ENCODE peak calls at places on chromosome 10, in seven cellular contexts. S is mesendoderm, R is trophoblast cell, D is IMR-90, J is H9, Y is mesenchymal stem cell, V is H1. L is an unnamed sample.

GRCh38 chr10:132363921-132364593 is 32.1 kb downstream of the LRRC27 start:
- DNase-seq in J (peak), R (no peak), Y (peak), V (no peak), S (peak), D (no peak), L (peak)

GRCh38 chr10:131874991-131875451 is 25.8 kb upstream of the PPP2R2D start:
- DNase-seq in J (peak), S (peak), R (peak), Y (peak), D (peak), V (peak), L (peak)

GRCh38 chr10:63633677-63634487 is 112.7 kb downstream of the REEP3 start:
- DNase-seq in R (peak), J (no peak), S (peak), Y (peak), D (peak), V (no peak), L (no peak)

GRCh38 chr10:62853710-62854109 is 37.5 kb upstream of the EGR2 start:
- DNase-seq in R (no peak), V (no peak), S (no peak), Y (no peak), J (no peak), D (no peak), L (no peak)

GRCh38 chr10:4807803-4808507 is 18.1 kb upstream of the AKR1E2 start:
- DNase-seq in R (peak), D (peak), J (no peak), S (peak), Y (peak), V (no peak), L (no peak)

GRCh38 chr10:79069325-79070090 is 742 bp downstream of the ZMIZ1 start:
- DNase-seq in R (peak), J (no peak), D (no peak), S (peak), V (no peak), Y (peak), L (peak)

GRCh38 chr10:61786728-61787127 is 114.8 kb upstream of the ARID5B start:
- DNase-seq in V (no peak), Y (peak), D (peak), J (no peak), S (no peak), R (peak), L (no peak)

GRCh38 chr10:11424456-11425287 is 186.8 kb downstream of the USP6NL start:
- DNase-seq in Y (peak), V (no peak), R (peak), D (peak), S (peak), J (peak), L (peak)

GRCh38 chr10:93342346-93342745 is 139.8 kb downstream of the MYOF start:
- DNase-seq in J (no peak), Y (no peak), R (no peak), S (no peak), V (no peak), D (peak), L (no peak)

GRCh38 chr10:14691359-14691758 is 83.3 kb downstream of the FAM107B start:
- DNase-seq in Y (no peak), D (no peak), V (no peak), S (no peak), J (no peak), R (no peak), L (no peak)

GRCh38 chr10:79360499-79361342 is 13.5 kb downstream of the PPIF start:
- DNase-seq in Y (no peak), D (no peak), V (no peak), S (no peak), J (peak), R (no peak), L (no peak)

GRCh38 chr10:133396035-133396624 is 2.2 kb downstream of the MTG1 start:
- DNase-seq in J (no peak), V (no peak), R (no peak), S (no peak), Y (no peak), D (no peak), L (no peak)

GRCh38 chr10:93097386-93097785 is 23.7 kb downstream of the CYP26A1 start:
- DNase-seq in S (peak), R (no peak), D (no peak), J (no peak), Y (no peak), V (no peak), L (no peak)

GRCh38 chr10:122643931-122644534 is 55.6 kb downstream of the C10orf120 start:
- DNase-seq in D (no peak), S (no peak), R (no peak), V (no peak), Y (no peak), J (no peak), L (no peak)

GRCh38 chr10:110273474-110273873 is 31.2 kb downstream of the SMNDC1 start:
- DNase-seq in J (no peak), S (no peak), Y (peak), V (no peak), D (peak), R (peak), L (no peak)

GRCh38 chr10:102578782-102579181 is 65.5 kb upstream of the TRIM8 start:
- DNase-seq in V (no peak), J (no peak), D (no peak), Y (no peak), S (no peak), R (no peak), L (no peak)

GRCh38 chr10:109264004-109264403 is 659.3 kb downstream of the XPNPEP1 start:
- DNase-seq in R (no peak), S (no peak), D (no peak), V (no peak), J (no peak), Y (no peak), L (no peak)

GRCh38 chr10:11906714-11907113 is 83.6 kb downstream of the PROSER2 start:
- DNase-seq in Y (no peak), V (no peak), J (no peak), S (no peak), D (no peak), R (no peak), L (no peak)

GRCh38 chr10:55813451-55814170 is 547.4 kb downstream of the ZWINT start:
- DNase-seq in D (no peak), Y (no peak), S (no peak), V (no peak), J (no peak), R (no peak), L (no peak)

GRCh38 chr10:102549549-102549948 is 45.8 kb downstream of the SUFU start:
- DNase-seq in R (no peak), Y (no peak), D (no peak), J (no peak), S (no peak), V (no peak), L (no peak)

GRCh38 chr10:9243861-9244515 is 1189.5 kb downstream of the GATA3 start:
- DNase-seq in Y (no peak), V (no peak), S (no peak), J (no peak), R (peak), D (no peak), L (no peak)

GRCh38 chr10:33950216-33950615 is 615.7 kb upstream of the NRP1 start:
- DNase-seq in J (no peak), V (no peak), S (no peak), D (no peak), Y (no peak), R (no peak), L (no peak)

GRCh38 chr10:25725917-25726716 is 207.9 kb upstream of the MYO3A start:
- DNase-seq in V (no peak), D (peak), J (peak), Y (peak), R (peak), S (peak), L (peak)

GRCh38 chr10:71771204-71771603 is 2.1 kb downstream of the VSIR start:
- DNase-seq in D (no peak), S (no peak), J (no peak), V (no peak), Y (no peak), R (no peak), L (no peak)
- H4K8ac ChIP-seq in D (peak), S (no peak), J (no peak), V (no peak), Y (no peak), R (no peak), L (no peak)

DNA sequence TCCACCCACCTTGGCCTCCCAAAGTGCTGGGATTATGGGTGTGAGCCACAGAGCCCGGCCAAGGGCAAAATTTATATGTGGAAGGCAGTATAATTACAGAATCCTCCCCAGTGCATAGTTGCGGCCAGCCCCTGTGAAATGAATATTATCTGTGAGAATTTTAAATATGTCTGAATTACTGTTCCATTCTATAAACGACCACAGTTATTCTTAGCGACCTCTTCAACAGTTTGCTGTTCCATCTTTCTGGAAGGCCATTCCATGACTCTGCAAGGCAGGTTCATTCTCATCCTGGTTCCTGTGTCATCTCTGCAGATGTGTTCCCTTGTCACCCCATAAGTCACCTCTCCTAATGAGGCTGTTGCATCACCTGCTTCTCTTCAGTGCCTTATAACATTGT is 90.7 kb downstream of the CCDC3 start:
- DNase-seq in V (no peak), S (no peak), D (no peak), R (no peak), J (no peak), Y (no peak), L (no peak)
- H4K8ac ChIP-seq in V (no peak), S (no peak), D (no peak), R (no peak), J (no peak), Y (no peak), L (no peak)

DNA sequence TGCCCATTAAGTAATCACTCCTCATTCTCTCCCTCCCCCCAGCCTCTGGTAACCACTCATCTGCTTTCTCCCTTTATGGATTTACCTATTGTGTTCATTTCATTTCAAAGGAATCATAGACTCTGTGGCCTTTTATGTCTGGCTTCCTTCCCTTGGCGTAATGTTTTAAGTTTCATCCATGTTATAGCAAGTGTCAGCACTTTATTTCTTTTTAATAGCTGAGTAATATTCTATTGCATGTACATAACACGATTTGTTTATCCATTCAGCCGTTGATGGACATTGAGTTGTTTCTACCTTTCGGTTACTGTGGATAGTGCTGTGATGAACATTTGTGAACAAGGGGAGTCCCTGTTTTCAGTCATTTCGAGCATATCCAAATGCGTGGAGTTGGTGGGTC is 29.3 kb upstream of the GOLGA7B start:
- DNase-seq in J (no peak), Y (no peak), R (no peak), S (no peak), D (no peak), V (no peak), L (no peak)
- H4K8ac ChIP-seq in J (no peak), Y (no peak), R (no peak), S (no peak), D (no peak), V (no peak), L (no peak)

DNA sequence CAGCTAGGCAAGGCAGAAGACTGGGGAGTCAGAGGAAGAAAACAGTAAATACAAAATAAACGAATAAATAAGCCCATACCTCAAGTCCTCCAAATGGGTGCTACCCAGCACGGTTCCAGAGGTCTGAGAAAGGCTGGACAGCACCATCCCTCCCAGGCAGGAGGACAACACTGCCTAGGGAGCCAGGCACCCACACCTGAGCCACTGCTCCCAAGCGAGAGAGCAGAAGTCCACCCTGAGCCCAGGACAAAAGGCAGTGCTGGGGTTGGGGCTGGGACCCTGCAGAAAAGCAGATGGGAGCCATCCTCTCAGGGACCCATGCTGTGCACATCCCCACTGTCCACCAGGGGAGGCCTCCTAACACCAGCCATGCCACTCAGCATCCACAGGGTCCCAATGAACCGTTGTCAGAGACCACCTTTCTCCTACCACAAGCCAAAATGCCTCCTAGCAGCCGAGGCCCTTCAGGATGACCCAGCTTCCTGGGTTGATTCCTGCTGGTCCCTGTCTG is 16.2 kb downstream of the GFRA1 start:
- DNase-seq in J (no peak), V (no peak), Y (no peak), D (no peak), S (no peak), R (no peak), L (no peak)
- H4K8ac ChIP-seq in J (no peak), V (no peak), Y (no peak), D (no peak), S (no peak), R (no peak), L (no peak)

GRCh38 chr10:125982256-125982948 is 86.0 kb downstream of the FANK1 start:
- DNase-seq in V (peak), S (peak), J (peak), D (peak), R (peak), Y (peak), L (peak)
- H4K8ac ChIP-seq in V (no peak), S (no peak), J (no peak), D (no peak), R (no peak), Y (peak), L (no peak)

DNA sequence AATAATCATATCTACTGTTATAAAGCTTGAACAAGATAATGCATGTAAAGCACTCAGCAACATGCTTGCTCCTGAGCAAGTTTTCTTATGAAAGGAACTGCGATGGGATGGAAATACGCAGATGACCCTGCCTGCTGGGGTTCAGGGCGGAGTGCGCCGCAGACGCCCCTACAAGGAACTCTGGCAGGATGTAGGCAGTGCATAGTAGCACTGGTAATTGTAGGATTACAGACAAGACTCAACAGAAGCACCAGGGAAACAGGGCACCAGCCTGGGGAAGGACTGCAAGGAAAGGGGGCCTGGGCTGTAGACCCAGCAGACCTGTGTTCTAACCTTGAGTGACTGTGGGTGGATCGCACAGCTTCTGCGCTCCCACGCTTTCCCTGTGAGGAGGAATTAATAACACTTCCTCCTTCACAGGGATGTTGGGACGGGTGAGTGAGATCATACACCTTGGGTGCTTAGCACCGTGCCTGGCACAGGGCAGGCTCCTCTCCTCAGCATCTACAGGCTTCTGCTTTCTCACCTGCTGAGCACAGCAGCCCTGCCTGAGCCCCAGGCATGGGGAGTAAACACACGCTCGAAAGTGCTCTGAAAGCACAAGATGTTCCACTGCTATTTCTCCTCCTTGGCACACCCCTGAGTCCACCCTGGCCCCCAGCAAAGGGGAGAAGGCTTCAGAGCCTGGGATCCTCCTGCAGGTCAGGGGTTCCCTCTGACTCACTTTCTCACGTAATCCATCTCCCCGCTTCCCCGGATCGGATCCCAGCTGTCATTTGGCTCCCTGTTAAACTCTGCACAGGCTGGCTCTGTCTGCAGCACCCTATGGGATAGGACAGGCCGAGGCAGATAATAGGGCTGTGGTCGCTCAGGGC is 19.2 kb downstream of the ITPRIP start:
- DNase-seq in V (no peak), Y (peak), J (no peak), D (peak), R (no peak), S (no peak), L (no peak)
- H4K8ac ChIP-seq in V (no peak), Y (no peak), J (no peak), D (peak), R (no peak), S (no peak), L (no peak)

DNA sequence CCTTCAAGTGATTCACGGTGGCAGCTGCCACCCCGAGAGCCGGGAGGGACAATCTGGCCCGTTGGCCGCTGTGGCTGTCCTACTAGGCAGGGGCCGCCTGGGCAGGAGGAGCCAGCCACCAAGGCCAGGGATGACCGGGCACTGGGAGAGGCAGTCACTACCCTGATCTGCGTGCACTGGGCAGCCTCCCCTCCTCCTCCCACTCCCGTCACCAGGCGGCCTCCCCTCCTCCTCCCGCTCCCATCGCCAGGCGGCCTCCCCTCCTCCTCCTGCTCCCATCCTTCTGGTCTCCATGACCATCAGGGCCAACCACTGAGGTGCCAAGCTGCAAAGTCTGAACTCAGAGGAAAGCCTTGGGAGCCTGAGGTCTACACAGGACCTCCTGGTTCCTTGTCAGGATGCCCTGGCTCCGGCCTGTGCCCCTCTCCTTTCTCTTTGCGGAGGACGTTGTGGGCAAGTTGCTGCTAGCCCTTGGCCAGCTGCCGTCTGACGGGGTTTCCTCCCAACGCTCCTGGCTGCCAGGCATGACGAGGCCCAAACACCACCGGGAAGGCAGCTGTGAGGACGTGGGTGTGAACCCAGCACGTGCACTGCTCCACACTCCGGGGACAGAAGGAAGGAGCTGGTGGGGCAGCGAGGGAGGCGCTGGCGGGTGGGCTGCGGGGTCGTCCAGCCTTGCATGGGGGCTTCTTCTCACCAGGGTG is 131.1 kb downstream of the WDR37 start:
- DNase-seq in Y (no peak), J (no peak), R (no peak), S (no peak), V (no peak), D (no peak), L (no peak)
- H4K8ac ChIP-seq in Y (no peak), J (no peak), R (no peak), S (no peak), V (no peak), D (no peak), L (no peak)

GRCh38 chr10:70363292-70363691 is 19.1 kb downstream of the LRRC20 start:
- DNase-seq in J (no peak), Y (no peak), R (no peak), S (no peak), V (no peak), D (no peak), L (no peak)
- H4K8ac ChIP-seq in J (no peak), Y (peak), R (no peak), S (no peak), V (no peak), D (peak), L (no peak)

DNA sequence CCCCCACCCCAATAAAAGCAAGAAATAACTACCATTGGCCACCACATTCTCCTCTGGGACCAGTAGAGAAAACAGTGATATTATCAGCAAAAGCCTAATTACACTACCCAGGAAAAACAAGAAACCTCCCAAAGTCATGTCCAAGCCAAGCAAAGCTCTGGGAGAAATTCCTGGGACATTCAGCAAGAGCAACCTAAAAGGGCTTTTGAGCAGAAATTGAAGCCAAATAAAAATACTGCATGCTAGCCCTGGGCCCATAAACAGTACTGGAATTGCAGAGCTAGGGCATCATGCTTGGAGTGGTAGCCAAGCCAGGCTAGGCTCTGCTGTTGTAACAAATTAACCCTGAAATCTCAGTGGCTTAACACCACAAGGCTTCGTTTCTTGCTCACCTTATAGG is 347.9 kb downstream of the LRMDA start:
- DNase-seq in Y (no peak), V (no peak), D (no peak), R (no peak), J (no peak), S (no peak), L (no peak)
- H4K8ac ChIP-seq in Y (no peak), V (no peak), D (no peak), R (no peak), J (no peak), S (no peak), L (no peak)

GRCh38 chr10:118412918-118413317 is 70.8 kb upstream of the FAM204A start:
- DNase-seq in D (no peak), V (no peak), S (no peak), Y (no peak), R (no peak), J (no peak), L (no peak)
- H4K8ac ChIP-seq in D (no peak), V (no peak), S (no peak), Y (no peak), R (no peak), J (no peak), L (no peak)

L was measured in neuronal stem cell.